ENCODE peak calls at places on chromosomes 1 and 21, in four cellular contexts. K is fibroblast of mammary gland, M is SK-N-SH, N is NCI-H2081. V is an unnamed sample.

GRCh38 chr1:9345471-9345870 is 52.8 kb downstream of the SPSB1 start:
- DNase-seq in N (no peak), M (no peak), K (no peak), V (no peak)

GRCh38 chr1:62368989-62369388 is 49.8 kb upstream of the KANK4 start:
- DNase-seq in K (no peak), M (peak; percentile 35), N (no peak), V (no peak)

GRCh38 chr1:27724961-27725373 is 794 bp upstream of the FAM76A start:
- DNase-seq in K (no peak), N (peak; percentile 31), M (peak; percentile 9), V (no peak)

GRCh38 chr1:231395051-231395995 is 26.8 kb downstream of the EGLN1 start:
- DNase-seq in M (no peak), N (no peak), K (peak; percentile 98), V (no peak)

GRCh38 chr1:6246497-6247295 is 2.7 kb downstream of the HES3 start:
- DNase-seq in M (peak; percentile 97), K (peak; percentile 68), N (peak; percentile 85), V (peak; percentile 72)

GRCh38 chr1:6009120-6010040 is 17.2 kb upstream of the NPHP4 start:
- DNase-seq in K (no peak), M (no peak), N (no peak), V (no peak)

GRCh38 chr1:4702464-4702863 is 48.1 kb downstream of the AJAP1 start:
- DNase-seq in N (no peak), M (no peak), K (no peak), V (no peak)

GRCh38 chr1:211909385-211909784 is 78.8 kb upstream of the LPGAT1 start:
- DNase-seq in M (no peak), K (no peak), N (no peak), V (no peak)

GRCh38 chr1:234123867-234124266 is 219.4 kb downstream of the SLC35F3 start:
- DNase-seq in N (no peak), K (no peak), M (no peak), V (no peak)

GRCh38 chr1:229590119-229590518 is 31.6 kb upstream of the ABCB10 start:
- DNase-seq in N (no peak), M (no peak), K (no peak), V (no peak)

GRCh38 chr1:11407301-11407994 is 71.5 kb upstream of the DISP3 start:
- DNase-seq in M (no peak), K (no peak), N (no peak), V (no peak)

GRCh38 chr1:87330201-87330953 is 1.7 kb downstream of the LMO4 start:
- DNase-seq in M (no peak), K (peak; percentile 30), N (no peak), V (no peak)

GRCh38 chr1:12047120-12047876 is 15.8 kb upstream of the TNFRSF8 start:
- DNase-seq in K (peak; percentile 39), N (no peak), M (no peak), V (peak; percentile 6)

GRCh38 chr1:184160942-184161698 is 109.6 kb downstream of the TSEN15 start:
- DNase-seq in M (peak; percentile 30), N (no peak), K (peak; percentile 78), V (no peak)

GRCh38 chr1:53982034-53982761 is 35.8 kb downstream of the LDLRAD1 start:
- DNase-seq in N (peak; percentile 8), M (peak; percentile 33), K (peak; percentile 50), V (no peak)

GRCh38 chr1:50969611-50970507 is at the start of gene CDKN2C:
- DNase-seq in N (peak; percentile 86), K (peak; percentile 93), M (peak; percentile 69), V (peak; percentile 49)

GRCh38 chr1:58869638-58870297 is 85.9 kb upstream of the JUN start:
- DNase-seq in K (no peak), N (no peak), M (no peak), V (no peak)

GRCh38 chr1:157542676-157543075 is 9.6 kb downstream of the FCRL5 start:
- DNase-seq in N (no peak), M (no peak), K (no peak), V (no peak)

GRCh38 chr1:14321413-14321812 is 277.1 kb upstream of the KAZN start:
- DNase-seq in K (no peak), N (no peak), M (no peak), V (no peak)

GRCh38 chr21:15121655-15122120 is 56.9 kb upstream of the NRIP1 start:
- DNase-seq in M (no peak), K (peak; percentile 71), N (no peak), V (no peak)

GRCh38 chr1:11168731-11169130 is 20.4 kb upstream of the ANGPTL7 start:
- DNase-seq in K (no peak), N (no peak), M (no peak), V (no peak)

GRCh38 chr1:46494910-46495309 is 5.3 kb downstream of the DMBX1 start:
- DNase-seq in N (no peak), K (no peak), M (no peak), V (no peak)

GRCh38 chr1:20093940-20094391 is 24.0 kb downstream of the PLA2G5 start:
- DNase-seq in N (no peak), K (peak; percentile 66), M (no peak), V (no peak)

V was measured in naive thymus-derived CD4-positive, alpha-beta T cell.